ENCODE peak calls at places on chromosome 16, in eight cellular contexts. L is cardiac muscle cell, R is lung, J is body of pancreas, E is mammary epithelial cell, V is brain microvascular endothelial cell, B is A549, U is HCT116. G is an unnamed sample.

GRCh38 chr16:66248096-66248495 is 118.4 kb upstream of the CDH5 start:
- DNase-seq in J (peak; percentile 35), B (no peak), L (peak; percentile 90), V (peak; percentile 38), U (no peak), E (no peak), R (peak; percentile 60), G (no peak)

GRCh38 chr16:86740817-86741799 is 162.8 kb downstream of the FOXL1 start:
- DNase-seq in R (no peak), U (no peak), E (no peak), L (peak; percentile 78), J (peak; percentile 26), V (peak; percentile 92), B (peak; percentile 62), G (peak; percentile 27)

GRCh38 chr16:70428178-70428998 is 10.5 kb downstream of the ST3GAL2 start:
- DNase-seq in J (peak; percentile 98), B (peak; percentile 96), L (peak; percentile 98), R (peak; percentile 92), E (peak; percentile 93), U (peak; percentile 51), V (peak; percentile 90), G (peak; percentile 72)

GRCh38 chr16:30876867-30877266 is 17.0 kb downstream of the BCL7C start:
- DNase-seq in V (no peak), J (no peak), R (no peak), E (no peak), L (no peak), U (no peak), B (peak; percentile 39), G (no peak)

GRCh38 chr16:66596986-66597848 is 7.3 kb upstream of the CMTM3 start:
- DNase-seq in R (no peak), J (no peak), V (no peak), U (no peak), E (no peak), L (no peak), B (no peak), G (no peak)

GRCh38 chr16:46980926-46981325 is 7.5 kb upstream of the DNAJA2 start:
- DNase-seq in E (no peak), B (no peak), U (no peak), V (no peak), J (no peak), R (no peak), L (peak; percentile 49), G (no peak)

GRCh38 chr16:48292452-48292851 is 45.1 kb upstream of the ABCC11 start:
- DNase-seq in L (no peak), E (no peak), J (no peak), R (no peak), V (no peak), B (no peak), U (no peak), G (no peak)

GRCh38 chr16:29148867-29149272 is 164.0 kb downstream of the LAT start:
- DNase-seq in U (no peak), L (no peak), J (no peak), V (no peak), B (no peak), E (no peak), R (peak; percentile 49), G (no peak)

GRCh38 chr16:69182730-69183416 is 4.1 kb upstream of the SNTB2 start:
- DNase-seq in U (no peak), V (no peak), L (no peak), B (no peak), E (peak; percentile 44), J (peak; percentile 78), R (no peak), G (no peak)

GRCh38 chr16:83771306-83771942 is 36.4 kb upstream of the HSBP1 start:
- DNase-seq in J (peak; percentile 54), L (peak; percentile 15), V (no peak), E (no peak), B (no peak), R (no peak), U (no peak), G (no peak)

GRCh38 chr16:31113420-31114124 is 3.9 kb upstream of the KAT8 start:
- DNase-seq in J (no peak), E (no peak), R (no peak), U (no peak), L (no peak), V (no peak), B (no peak), G (no peak)

GRCh38 chr16:70803354-70803753 is 2.4 kb upstream of the VAC14 start:
- DNase-seq in E (no peak), B (no peak), U (no peak), V (no peak), L (peak; percentile 29), R (no peak), J (no peak), G (no peak)

GRCh38 chr16:17404903-17405691 is 65.7 kb downstream of the XYLT1 start:
- DNase-seq in V (no peak), E (peak; percentile 39), B (no peak), R (peak; percentile 30), U (no peak), J (peak; percentile 50), L (peak; percentile 85), G (no peak)

GRCh38 chr16:70770968-70771552 is 29.9 kb downstream of the VAC14 start:
- DNase-seq in R (peak; percentile 66), U (peak; percentile 32), E (peak; percentile 47), V (peak; percentile 58), B (peak; percentile 70), L (peak; percentile 62), J (peak; percentile 64), G (peak; percentile 69)

GRCh38 chr16:82051656-82052055 is 16.6 kb downstream of the HSD17B2 start:
- DNase-seq in V (no peak), U (no peak), L (no peak), B (no peak), E (no peak), R (no peak), J (no peak), G (no peak)

GRCh38 chr16:88956546-88957455 is 20.2 kb downstream of the CBFA2T3 start:
- DNase-seq in E (no peak), B (no peak), R (no peak), V (no peak), U (no peak), J (no peak), L (no peak), G (no peak)

GRCh38 chr16:79298476-79299153 is 301.9 kb downstream of the MAF start:
- DNase-seq in B (no peak), E (no peak), U (no peak), J (no peak), V (no peak), R (no peak), L (no peak), G (no peak)

GRCh38 chr16:79297297-79297696 is 303.2 kb downstream of the MAF start:
- DNase-seq in J (no peak), E (no peak), L (no peak), B (no peak), R (no peak), V (no peak), U (no peak), G (no peak)

GRCh38 chr16:79301036-79301435 is 299.5 kb downstream of the MAF start:
- DNase-seq in E (no peak), J (no peak), R (no peak), V (no peak), B (no peak), L (no peak), U (no peak), G (no peak)

GRCh38 chr16:79297805-79298204 is 302.7 kb downstream of the MAF start:
- DNase-seq in R (no peak), U (no peak), J (no peak), V (no peak), B (no peak), L (no peak), E (no peak), G (no peak)

GRCh38 chr16:79299154-79299799 is 301.3 kb downstream of the MAF start:
- DNase-seq in U (no peak), E (no peak), L (no peak), B (no peak), R (no peak), J (no peak), V (no peak), G (no peak)
- H3K27ac ChIP-seq in U (no peak overlapping the region), E (no peak overlapping the region), L (no peak overlapping the region), B (no peak overlapping the region), R (no peak overlapping the region), J (no peak overlapping the region), V (no peak overlapping the region), G (no peak overlapping the region)

DNA sequence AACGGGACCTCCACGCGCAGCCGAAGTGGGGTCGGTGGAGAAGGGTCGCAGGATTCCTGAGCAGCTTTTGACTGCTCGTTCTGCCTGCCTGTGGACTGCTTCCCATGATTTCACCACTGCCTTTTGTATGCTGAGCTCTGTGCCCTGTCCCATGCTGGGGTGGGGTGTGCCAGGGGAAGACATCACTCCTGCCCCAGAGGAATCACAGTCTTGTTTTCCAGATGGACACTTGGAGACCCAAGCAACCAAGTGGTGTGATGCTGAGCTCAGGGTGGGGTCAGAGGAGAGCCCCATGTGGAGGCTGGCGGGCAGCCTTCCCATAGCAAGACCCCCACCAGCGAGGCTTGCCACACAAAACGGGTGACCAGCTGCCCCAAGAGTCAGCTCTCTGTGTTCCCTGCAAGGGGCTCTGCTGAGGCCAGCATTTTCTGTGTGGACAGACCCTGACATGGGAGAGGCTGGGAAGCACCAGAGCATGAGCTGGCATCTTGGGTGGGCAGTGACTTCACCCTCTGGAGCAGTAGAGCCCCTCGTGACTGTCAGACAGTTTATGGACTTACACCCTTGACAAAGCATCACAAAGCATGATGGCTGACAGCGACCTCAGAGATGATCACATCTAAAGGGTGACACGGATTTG is 111.9 kb downstream of the GNAO1 start:
- DNase-seq in V (no peak), B (no peak), J (no peak), E (no peak), U (no peak), L (no peak), R (no peak), G (no peak)
- TF ChIP-seq CTCF in V (no peak), B (no peak), J (no peak), E (no peak), U (no peak), L (no peak), R (no peak), G (no peak)

DNA sequence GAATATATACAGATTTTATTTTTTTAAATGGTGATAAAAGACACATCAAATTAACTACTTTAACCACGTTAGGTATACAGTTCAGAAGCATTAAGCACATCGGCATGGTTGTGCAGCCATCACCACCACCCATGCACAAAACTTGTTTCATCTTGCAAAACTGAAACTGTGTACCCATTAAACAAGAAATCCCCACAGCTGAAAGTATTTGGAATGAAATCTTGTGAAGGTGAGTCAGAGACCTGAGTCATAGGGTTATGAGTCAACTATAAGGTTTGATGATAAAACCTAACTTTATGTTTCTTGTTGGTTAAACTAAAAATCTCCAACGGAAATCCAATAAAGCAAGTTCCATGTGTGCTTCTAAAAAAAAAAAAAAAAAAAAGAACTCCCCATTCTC is 561.6 kb upstream of the PSMD7 start:
- DNase-seq in B (peak; percentile 13), E (peak; percentile 96), U (no peak), J (no peak), R (no peak), V (peak; percentile 63), L (peak; percentile 44), G (peak; percentile 77)
- H3K27ac ChIP-seq in B (no peak overlapping the region), E (peak overlapping the region; percentile 89), U (no peak overlapping the region), J (no peak overlapping the region), R (no peak overlapping the region), V (no peak overlapping the region), L (no peak overlapping the region), G (no peak overlapping the region)

DNA sequence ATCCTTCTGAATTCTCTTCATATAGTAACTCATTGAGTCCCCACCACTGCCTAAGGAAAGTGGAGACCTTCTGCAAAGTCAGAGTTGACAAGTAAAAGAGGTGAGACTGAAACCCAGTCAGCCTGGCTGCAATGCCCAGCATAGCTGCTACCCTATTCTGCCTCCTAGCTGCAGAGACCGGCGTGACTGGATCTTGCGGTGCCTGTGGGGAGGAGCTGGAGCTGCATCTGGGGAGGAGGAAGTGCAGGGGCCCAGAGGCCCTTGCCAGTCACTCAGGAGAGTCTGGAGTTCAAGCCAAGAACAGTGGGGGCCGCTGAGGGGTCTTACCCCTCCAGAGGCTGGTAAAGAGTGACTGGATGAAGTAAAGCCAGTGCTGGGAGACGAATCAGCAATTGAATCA is 35.0 kb upstream of the ZNF423 start:
- DNase-seq in B (peak; percentile 15), J (peak; percentile 67), E (no peak), L (peak; percentile 22), V (no peak), U (no peak), R (no peak), G (no peak)
- TF ChIP-seq CTCF in B (no peak), J (no peak), E (no peak), L (peak; percentile 44), V (peak; percentile 56), U (no peak), R (no peak), G (no peak)